ENCODE peak calls at places on chromosomes 13 and 19, in ten cellular contexts. One of them, this sample, is unnamed.

GRCh38 chr19:19606021-19606420 is 12.5 kb downstream of the PBX4 start:
- DNase-seq in mucosa of descending colon: peak; percentile 77
- DNase-seq in bronchial epithelial cell: peak; percentile 95
- DNase-seq in fibroblast of villous mesenchyme: no peak
- DNase-seq in NB4: peak; percentile 40
- DNase-seq in astrocyte of the cerebellum: no peak
- DNase-seq in GM12865: peak; percentile 48
- DNase-seq in fibroblast of pulmonary artery: no peak
- DNase-seq in neural progenitor cell: no peak
- DNase-seq in WERI-Rb-1: no peak
- DNase-seq in this sample: no peak

GRCh38 chr13:95295026-95295425 is 6.2 kb downstream of the ABCC4 start:
- DNase-seq in mucosa of descending colon: no peak
- DNase-seq in bronchial epithelial cell: no peak
- DNase-seq in fibroblast of villous mesenchyme: no peak
- DNase-seq in NB4: no peak
- DNase-seq in astrocyte of the cerebellum: no peak
- DNase-seq in GM12865: no peak
- DNase-seq in fibroblast of pulmonary artery: no peak
- DNase-seq in neural progenitor cell: no peak
- DNase-seq in WERI-Rb-1: no peak
- DNase-seq in this sample: no peak

GRCh38 chr19:457636-458035 is 3.2 kb downstream of the SHC2 start:
- DNase-seq in mucosa of descending colon: no peak
- DNase-seq in bronchial epithelial cell: no peak
- DNase-seq in fibroblast of villous mesenchyme: no peak
- DNase-seq in NB4: no peak
- DNase-seq in astrocyte of the cerebellum: no peak
- DNase-seq in GM12865: no peak
- DNase-seq in fibroblast of pulmonary artery: no peak
- DNase-seq in neural progenitor cell: no peak
- DNase-seq in WERI-Rb-1: no peak
- DNase-seq in this sample: no peak

GRCh38 chr13:112241288-112241687 is 134.9 kb upstream of the SPACA7 start:
- DNase-seq in mucosa of descending colon: no peak
- DNase-seq in bronchial epithelial cell: no peak
- DNase-seq in fibroblast of villous mesenchyme: no peak
- DNase-seq in NB4: no peak
- DNase-seq in astrocyte of the cerebellum: no peak
- DNase-seq in GM12865: no peak
- DNase-seq in fibroblast of pulmonary artery: no peak
- DNase-seq in neural progenitor cell: no peak
- DNase-seq in WERI-Rb-1: peak; percentile 4
- DNase-seq in this sample: no peak

GRCh38 chr13:111917901-111918300 is 149.0 kb upstream of the SOX1 start:
- DNase-seq in mucosa of descending colon: no peak
- DNase-seq in bronchial epithelial cell: no peak
- DNase-seq in fibroblast of villous mesenchyme: no peak
- DNase-seq in NB4: no peak
- DNase-seq in astrocyte of the cerebellum: no peak
- DNase-seq in GM12865: no peak
- DNase-seq in fibroblast of pulmonary artery: no peak
- DNase-seq in neural progenitor cell: no peak
- DNase-seq in WERI-Rb-1: no peak
- DNase-seq in this sample: no peak

GRCh38 chr19:823565-824121 is 1.9 kb upstream of the PLPPR3 start:
- DNase-seq in mucosa of descending colon: peak; percentile 37
- DNase-seq in bronchial epithelial cell: no peak
- DNase-seq in fibroblast of villous mesenchyme: no peak
- DNase-seq in NB4: peak; percentile 83
- DNase-seq in astrocyte of the cerebellum: no peak
- DNase-seq in GM12865: no peak
- DNase-seq in fibroblast of pulmonary artery: no peak
- DNase-seq in neural progenitor cell: peak; percentile 45
- DNase-seq in WERI-Rb-1: peak; percentile 58
- DNase-seq in this sample: no peak

GRCh38 chr13:111142472-111142871 is 27.4 kb downstream of the ARHGEF7 start:
- DNase-seq in mucosa of descending colon: no peak
- DNase-seq in bronchial epithelial cell: no peak
- DNase-seq in fibroblast of villous mesenchyme: no peak
- DNase-seq in NB4: no peak
- DNase-seq in astrocyte of the cerebellum: no peak
- DNase-seq in GM12865: no peak
- DNase-seq in fibroblast of pulmonary artery: no peak
- DNase-seq in neural progenitor cell: no peak
- DNase-seq in WERI-Rb-1: no peak
- DNase-seq in this sample: no peak

GRCh38 chr13:58369941-58370340 is 738.4 kb downstream of the PCDH17 start:
- DNase-seq in mucosa of descending colon: no peak
- DNase-seq in bronchial epithelial cell: no peak
- DNase-seq in fibroblast of villous mesenchyme: no peak
- DNase-seq in NB4: no peak
- DNase-seq in astrocyte of the cerebellum: no peak
- DNase-seq in GM12865: no peak
- DNase-seq in fibroblast of pulmonary artery: no peak
- DNase-seq in neural progenitor cell: no peak
- DNase-seq in WERI-Rb-1: no peak
- DNase-seq in this sample: no peak

GRCh38 chr19:18465214-18465963 is 27.5 kb upstream of the ISYNA1 start:
- DNase-seq in mucosa of descending colon: no peak
- DNase-seq in bronchial epithelial cell: no peak
- DNase-seq in fibroblast of villous mesenchyme: no peak
- DNase-seq in NB4: no peak
- DNase-seq in astrocyte of the cerebellum: no peak
- DNase-seq in GM12865: no peak
- DNase-seq in fibroblast of pulmonary artery: no peak
- DNase-seq in neural progenitor cell: no peak
- DNase-seq in WERI-Rb-1: no peak
- DNase-seq in this sample: no peak

GRCh38 chr13:25136872-25137623 is 35.0 kb downstream of the AMER2 start:
- DNase-seq in mucosa of descending colon: no peak
- DNase-seq in bronchial epithelial cell: no peak
- DNase-seq in fibroblast of villous mesenchyme: no peak
- DNase-seq in NB4: no peak
- DNase-seq in astrocyte of the cerebellum: no peak
- DNase-seq in GM12865: no peak
- DNase-seq in fibroblast of pulmonary artery: no peak
- DNase-seq in neural progenitor cell: peak; percentile 47
- DNase-seq in WERI-Rb-1: no peak
- DNase-seq in this sample: no peak

GRCh38 chr13:57340878-57341277 is 173.9 kb downstream of the PRR20E start:
- DNase-seq in mucosa of descending colon: no peak
- DNase-seq in bronchial epithelial cell: no peak
- DNase-seq in fibroblast of villous mesenchyme: no peak
- DNase-seq in NB4: no peak
- DNase-seq in astrocyte of the cerebellum: no peak
- DNase-seq in GM12865: no peak
- DNase-seq in fibroblast of pulmonary artery: no peak
- DNase-seq in neural progenitor cell: no peak
- DNase-seq in WERI-Rb-1: no peak
- DNase-seq in this sample: no peak

GRCh38 chr13:38309397-38309796 is 40.3 kb upstream of the UFM1 start:
- DNase-seq in mucosa of descending colon: no peak
- DNase-seq in bronchial epithelial cell: peak; percentile 93
- DNase-seq in fibroblast of villous mesenchyme: no peak
- DNase-seq in NB4: no peak
- DNase-seq in astrocyte of the cerebellum: no peak
- DNase-seq in GM12865: no peak
- DNase-seq in fibroblast of pulmonary artery: no peak
- DNase-seq in neural progenitor cell: no peak
- DNase-seq in WERI-Rb-1: no peak
- DNase-seq in this sample: no peak

GRCh38 chr19:20359933-20360720 is 193.1 kb downstream of the ZNF486 start:
- DNase-seq in mucosa of descending colon: no peak
- DNase-seq in bronchial epithelial cell: peak; percentile 19
- DNase-seq in fibroblast of villous mesenchyme: no peak
- DNase-seq in NB4: no peak
- DNase-seq in astrocyte of the cerebellum: no peak
- DNase-seq in GM12865: no peak
- DNase-seq in fibroblast of pulmonary artery: no peak
- DNase-seq in neural progenitor cell: peak; percentile 47
- DNase-seq in WERI-Rb-1: peak; percentile 69
- DNase-seq in this sample: no peak

GRCh38 chr19:7992575-7992974 is 12.9 kb downstream of the ELAVL1 start:
- DNase-seq in mucosa of descending colon: no peak
- DNase-seq in bronchial epithelial cell: peak; percentile 81
- DNase-seq in fibroblast of villous mesenchyme: no peak
- DNase-seq in NB4: no peak
- DNase-seq in astrocyte of the cerebellum: no peak
- DNase-seq in GM12865: no peak
- DNase-seq in fibroblast of pulmonary artery: no peak
- DNase-seq in neural progenitor cell: no peak
- DNase-seq in WERI-Rb-1: no peak
- DNase-seq in this sample: no peak

GRCh38 chr13:28375250-28375930 is 119.5 kb downstream of the FLT1 start:
- DNase-seq in mucosa of descending colon: no peak
- DNase-seq in bronchial epithelial cell: no peak
- DNase-seq in fibroblast of villous mesenchyme: no peak
- DNase-seq in NB4: no peak
- DNase-seq in astrocyte of the cerebellum: no peak
- DNase-seq in GM12865: no peak
- DNase-seq in fibroblast of pulmonary artery: no peak
- DNase-seq in neural progenitor cell: no peak
- DNase-seq in WERI-Rb-1: peak; percentile 93
- DNase-seq in this sample: no peak

GRCh38 chr13:28379371-28380083 is 115.4 kb downstream of the FLT1 start:
- DNase-seq in mucosa of descending colon: no peak
- DNase-seq in bronchial epithelial cell: no peak
- DNase-seq in fibroblast of villous mesenchyme: no peak
- DNase-seq in NB4: no peak
- DNase-seq in astrocyte of the cerebellum: no peak
- DNase-seq in GM12865: no peak
- DNase-seq in fibroblast of pulmonary artery: no peak
- DNase-seq in neural progenitor cell: no peak
- DNase-seq in WERI-Rb-1: no peak
- DNase-seq in this sample: no peak

GRCh38 chr13:28373803-28374202 is 121.1 kb downstream of the FLT1 start:
- DNase-seq in mucosa of descending colon: no peak
- DNase-seq in bronchial epithelial cell: no peak
- DNase-seq in fibroblast of villous mesenchyme: peak; percentile 49
- DNase-seq in NB4: peak; percentile 87
- DNase-seq in astrocyte of the cerebellum: no peak
- DNase-seq in GM12865: no peak
- DNase-seq in fibroblast of pulmonary artery: no peak
- DNase-seq in neural progenitor cell: no peak
- DNase-seq in WERI-Rb-1: no peak
- DNase-seq in this sample: no peak

GRCh38 chr13:28380319-28380718 is 114.6 kb downstream of the FLT1 start:
- DNase-seq in mucosa of descending colon: no peak
- DNase-seq in bronchial epithelial cell: no peak
- DNase-seq in fibroblast of villous mesenchyme: no peak
- DNase-seq in NB4: no peak
- DNase-seq in astrocyte of the cerebellum: no peak
- DNase-seq in GM12865: no peak
- DNase-seq in fibroblast of pulmonary artery: no peak
- DNase-seq in neural progenitor cell: no peak
- DNase-seq in WERI-Rb-1: no peak
- DNase-seq in this sample: no peak

GRCh38 chr13:28376604-28377003 is 118.3 kb downstream of the FLT1 start:
- DNase-seq in mucosa of descending colon: no peak
- DNase-seq in bronchial epithelial cell: no peak
- DNase-seq in fibroblast of villous mesenchyme: no peak
- DNase-seq in NB4: peak; percentile 31
- DNase-seq in astrocyte of the cerebellum: no peak
- DNase-seq in GM12865: no peak
- DNase-seq in fibroblast of pulmonary artery: no peak
- DNase-seq in neural progenitor cell: no peak
- DNase-seq in WERI-Rb-1: no peak
- DNase-seq in this sample: no peak
- TF ChIP-seq CTCF in mucosa of descending colon: no peak
- TF ChIP-seq CTCF in bronchial epithelial cell: no peak
- TF ChIP-seq CTCF in fibroblast of villous mesenchyme: no peak
- TF ChIP-seq CTCF in NB4: peak; percentile 13
- TF ChIP-seq CTCF in astrocyte of the cerebellum: no peak
- TF ChIP-seq CTCF in GM12865: peak; percentile 8
- TF ChIP-seq CTCF in fibroblast of pulmonary artery: no peak
- TF ChIP-seq CTCF in neural progenitor cell: no peak
- TF ChIP-seq CTCF in WERI-Rb-1: peak; percentile 19
- TF ChIP-seq CTCF in this sample: no peak

GRCh38 chr13:35630551-35631275 is 154.2 kb upstream of the MAB21L1 start:
- DNase-seq in mucosa of descending colon: peak; percentile 18
- DNase-seq in bronchial epithelial cell: peak; percentile 55
- DNase-seq in fibroblast of villous mesenchyme: peak; percentile 42
- DNase-seq in NB4: peak; percentile 52
- DNase-seq in astrocyte of the cerebellum: peak; percentile 22
- DNase-seq in GM12865: peak; percentile 44
- DNase-seq in fibroblast of pulmonary artery: peak; percentile 67
- DNase-seq in neural progenitor cell: peak; percentile 83
- DNase-seq in WERI-Rb-1: peak; percentile 60
- DNase-seq in this sample: peak; percentile 28

DNA sequence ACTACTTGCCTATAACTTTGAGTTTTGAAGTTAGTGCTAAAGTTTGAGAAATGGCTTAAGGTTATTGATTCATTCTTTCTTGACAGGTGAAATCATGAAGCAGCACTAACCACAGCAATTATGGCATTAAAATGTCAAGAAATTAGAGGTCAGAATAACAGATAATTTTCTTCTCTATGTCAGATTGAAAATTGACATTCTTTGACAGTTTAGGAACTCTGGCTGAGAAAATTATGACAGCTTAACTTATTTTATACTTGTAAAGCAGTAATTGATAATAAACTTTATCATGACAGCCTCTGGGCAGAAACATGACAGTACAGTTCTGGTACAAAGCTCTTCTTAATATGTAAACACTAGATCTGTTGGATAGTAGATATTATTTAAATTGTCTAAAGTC is 155.2 kb upstream of the MAB21L1 start:
- DNase-seq in mucosa of descending colon: no peak
- DNase-seq in bronchial epithelial cell: no peak
- DNase-seq in fibroblast of villous mesenchyme: no peak
- DNase-seq in NB4: no peak
- DNase-seq in astrocyte of the cerebellum: no peak
- DNase-seq in GM12865: no peak
- DNase-seq in fibroblast of pulmonary artery: no peak
- DNase-seq in neural progenitor cell: no peak
- DNase-seq in WERI-Rb-1: no peak
- DNase-seq in this sample: no peak
- H3K4me3 ChIP-seq in mucosa of descending colon: no peak overlapping the region
- H3K4me3 ChIP-seq in bronchial epithelial cell: no peak overlapping the region
- H3K4me3 ChIP-seq in fibroblast of villous mesenchyme: no peak overlapping the region
- H3K4me3 ChIP-seq in NB4: no peak overlapping the region
- H3K4me3 ChIP-seq in astrocyte of the cerebellum: no peak overlapping the region
- H3K4me3 ChIP-seq in GM12865: no peak overlapping the region
- H3K4me3 ChIP-seq in fibroblast of pulmonary artery: no peak overlapping the region
- H3K4me3 ChIP-seq in neural progenitor cell: no peak overlapping the region
- H3K4me3 ChIP-seq in WERI-Rb-1: no peak overlapping the region
- H3K4me3 ChIP-seq in this sample: no peak overlapping the region

GRCh38 chr19:49073514-49074378 is 1.2 kb upstream of the KCNA7 start:
- DNase-seq in mucosa of descending colon: no peak
- DNase-seq in bronchial epithelial cell: no peak
- DNase-seq in fibroblast of villous mesenchyme: no peak
- DNase-seq in NB4: peak; percentile 68
- DNase-seq in astrocyte of the cerebellum: no peak
- DNase-seq in GM12865: no peak
- DNase-seq in fibroblast of pulmonary artery: no peak
- DNase-seq in neural progenitor cell: peak; percentile 60
- DNase-seq in WERI-Rb-1: peak; percentile 83
- DNase-seq in this sample: no peak
- TF ChIP-seq CTCF in mucosa of descending colon: no peak
- TF ChIP-seq CTCF in bronchial epithelial cell: peak; percentile 54
- TF ChIP-seq CTCF in fibroblast of villous mesenchyme: peak; percentile 24
- TF ChIP-seq CTCF in NB4: peak; percentile 50
- TF ChIP-seq CTCF in astrocyte of the cerebellum: peak; percentile 18
- TF ChIP-seq CTCF in GM12865: peak; percentile 15
- TF ChIP-seq CTCF in fibroblast of pulmonary artery: peak; percentile 29
- TF ChIP-seq CTCF in neural progenitor cell: peak; percentile 42
- TF ChIP-seq CTCF in WERI-Rb-1: peak; percentile 77
- TF ChIP-seq CTCF in this sample: peak; percentile 45

GRCh38 chr13:23347601-23348000 is 85.9 kb downstream of the SACS start:
- DNase-seq in mucosa of descending colon: no peak
- DNase-seq in bronchial epithelial cell: no peak
- DNase-seq in fibroblast of villous mesenchyme: no peak
- DNase-seq in NB4: no peak
- DNase-seq in astrocyte of the cerebellum: no peak
- DNase-seq in GM12865: no peak
- DNase-seq in fibroblast of pulmonary artery: no peak
- DNase-seq in neural progenitor cell: no peak
- DNase-seq in WERI-Rb-1: no peak
- DNase-seq in this sample: no peak
- H3K4me3 ChIP-seq in mucosa of descending colon: no peak overlapping the region
- H3K4me3 ChIP-seq in bronchial epithelial cell: no peak overlapping the region
- H3K4me3 ChIP-seq in fibroblast of villous mesenchyme: no peak overlapping the region
- H3K4me3 ChIP-seq in NB4: no peak overlapping the region
- H3K4me3 ChIP-seq in astrocyte of the cerebellum: no peak overlapping the region
- H3K4me3 ChIP-seq in GM12865: no peak overlapping the region
- H3K4me3 ChIP-seq in fibroblast of pulmonary artery: no peak overlapping the region
- H3K4me3 ChIP-seq in neural progenitor cell: no peak overlapping the region
- H3K4me3 ChIP-seq in WERI-Rb-1: no peak overlapping the region
- H3K4me3 ChIP-seq in this sample: no peak overlapping the region

This sample was measured in retinal pigment epithelial cell.